ENCODE peak calls at places on chromosomes 16 and 17, in five cellular contexts. O is cardiac muscle cell, C is AG10803, P is fibroblast of lung, R is H7. Y is an unnamed sample.

GRCh38 chr16:68069511-68070248 is 15.5 kb upstream of the NFATC3 start:
- DNase-seq in O (no peak), C (no peak), P (no peak), R (no peak), Y (no peak)

GRCh38 chr17:63996430-63997182 is 1.5 kb upstream of the PRR29 start:
- DNase-seq in O (no peak), C (no peak), P (no peak), R (no peak), Y (no peak)

GRCh38 chr17:14201595-14201994 is 35.1 kb downstream of the CDRT15 start:
- DNase-seq in O (no peak), C (no peak), P (no peak), R (no peak), Y (no peak)

GRCh38 chr16:28202147-28202746 is 9.5 kb downstream of the XPO6 start:
- DNase-seq in O (no peak), C (no peak), P (no peak), R (peak; percentile 34), Y (no peak)

GRCh38 chr17:44909681-44910144 is 5.6 kb downstream of the GFAP start:
- DNase-seq in O (no peak), C (peak; percentile 69), P (peak; percentile 85), R (peak; percentile 35), Y (peak; percentile 62)

GRCh38 chr17:29615048-29615385 is 7.7 kb downstream of the CORO6 start:
- DNase-seq in O (no peak), C (peak; percentile 26), P (no peak), R (no peak), Y (no peak)

GRCh38 chr17:62966426-62967110 is 533 bp downstream of the TANC2 start:
- DNase-seq in O (peak; percentile 22), C (no peak), P (peak; percentile 23), R (peak; percentile 64), Y (no peak)

GRCh38 chr16:27189335-27189972 is 13.9 kb upstream of the KDM8 start:
- DNase-seq in O (no peak), C (no peak), P (no peak), R (no peak), Y (no peak)

GRCh38 chr17:39018267-39019134 is 51.3 kb upstream of the FBXO47 start:
- DNase-seq in O (no peak), C (no peak), P (no peak), R (no peak), Y (no peak)

GRCh38 chr17:59007995-59008394 is 98.7 kb downstream of the TRIM37 start:
- DNase-seq in O (no peak), C (no peak), P (no peak), R (no peak), Y (no peak)

GRCh38 chr16:10765772-10766171 is 22.1 kb downstream of the NUBP1 start:
- DNase-seq in O (no peak), C (no peak), P (no peak), R (no peak), Y (no peak)

GRCh38 chr16:49649013-49649785 is 206.7 kb downstream of the ZNF423 start:
- DNase-seq in O (peak; percentile 78), C (no peak), P (peak; percentile 89), R (no peak), Y (peak; percentile 86)

GRCh38 chr16:31529398-31530312 is 2.0 kb downstream of the AHSP start:
- DNase-seq in O (no peak), C (no peak), P (no peak), R (peak; percentile 80), Y (no peak)

GRCh38 chr17:57406131-57406980 is 150.0 kb downstream of the MSI2 start:
- DNase-seq in O (peak; percentile 76), C (peak; percentile 26), P (peak; percentile 96), R (no peak), Y (peak; percentile 65)

GRCh38 chr16:4053663-4054479 is 62.4 kb downstream of the ADCY9 start:
- DNase-seq in O (peak; percentile 58), C (peak; percentile 99), P (peak; percentile 80), R (no peak), Y (peak; percentile 63)

GRCh38 chr17:48571826-48572417 is 6.2 kb downstream of the HOXB4 start:
- DNase-seq in O (no peak), C (no peak), P (no peak), R (no peak), Y (no peak)

GRCh38 chr17:34252138-34252889 is 2.8 kb upstream of the CCL2 start:
- DNase-seq in O (peak; percentile 97), C (peak; percentile 94), P (peak; percentile 95), R (no peak), Y (peak; percentile 97)

GRCh38 chr17:74960739-74961342 is 11.7 kb downstream of the HID1 start:
- DNase-seq in O (peak; percentile 54), C (peak; percentile 11), P (peak; percentile 29), R (peak; percentile 92), Y (peak; percentile 48)

GRCh38 chr17:28972437-28972836 is 21.1 kb upstream of the PHF12 start:
- DNase-seq in O (no peak), C (peak; percentile 71), P (peak; percentile 49), R (no peak), Y (no peak)

GRCh38 chr16:66365588-66365987 is 903 bp upstream of the CDH5 start:
- DNase-seq in O (peak; percentile 85), C (no peak), P (peak; percentile 40), R (no peak), Y (peak; percentile 88)

GRCh38 chr17:77528516-77529327 is 388.0 kb downstream of the SEC14L1 start:
- DNase-seq in O (no peak), C (no peak), P (no peak), R (peak; percentile 94), Y (no peak)
- H3K4me3 ChIP-seq in O (peak overlapping the region; percentile 29), C (no peak overlapping the region), P (no peak overlapping the region), R (peak overlapping the region; percentile 59), Y (no peak overlapping the region)

GRCh38 chr17:7883781-7884386 is 4.7 kb upstream of the CHD3 start:
- DNase-seq in O (peak; percentile 42), C (peak; percentile 45), P (peak; percentile 57), R (no peak), Y (peak; percentile 43)

GRCh38 chr17:7885357-7886226 is 3.0 kb upstream of the CHD3 start:
- DNase-seq in O (peak; percentile 53), C (no peak), P (peak; percentile 48), R (peak; percentile 89), Y (peak; percentile 10)

GRCh38 chr17:7886227-7887037 is 2.2 kb upstream of the CHD3 start:
- DNase-seq in O (peak; percentile 42), C (no peak), P (peak; percentile 22), R (peak; percentile 86), Y (peak; percentile 16)

GRCh38 chr17:7882629-7883028 is 6.0 kb upstream of the CHD3 start:
- DNase-seq in O (no peak), C (no peak), P (no peak), R (no peak), Y (no peak)

GRCh38 chr17:7884581-7885356 is 3.8 kb upstream of the CHD3 start:
- DNase-seq in O (peak; percentile 21), C (no peak), P (no peak), R (peak; percentile 81), Y (no peak)
- H3K4me3 ChIP-seq in O (peak overlapping the region; percentile 90), C (peak overlapping the region; percentile 92), P (peak overlapping the region; percentile 72), R (peak overlapping the region; percentile 72), Y (peak overlapping the region; percentile 86)

GRCh38 chr17:17698371-17698770 is 17.1 kb downstream of the RAI1 start:
- DNase-seq in O (no peak), C (no peak), P (no peak), R (peak; percentile 83), Y (no peak)

GRCh38 chr17:17694229-17695081 is 13.2 kb downstream of the RAI1 start:
- DNase-seq in O (peak; percentile 66), C (peak; percentile 55), P (peak; percentile 78), R (peak; percentile 98), Y (peak; percentile 62)

GRCh38 chr17:17696871-17697633 is 15.8 kb downstream of the RAI1 start:
- DNase-seq in O (no peak), C (no peak), P (no peak), R (no peak), Y (no peak)

GRCh38 chr17:17693955-17694228 is 12.6 kb downstream of the RAI1 start:
- DNase-seq in O (no peak), C (no peak), P (no peak), R (peak; percentile 68), Y (no peak)

GRCh38 chr17:17696075-17696474 is 14.8 kb downstream of the RAI1 start:
- DNase-seq in O (no peak), C (no peak), P (no peak), R (no peak), Y (no peak)
- H3K4me3 ChIP-seq in O (no peak overlapping the region), C (no peak overlapping the region), P (no peak overlapping the region), R (no peak overlapping the region), Y (no peak overlapping the region)

DNA sequence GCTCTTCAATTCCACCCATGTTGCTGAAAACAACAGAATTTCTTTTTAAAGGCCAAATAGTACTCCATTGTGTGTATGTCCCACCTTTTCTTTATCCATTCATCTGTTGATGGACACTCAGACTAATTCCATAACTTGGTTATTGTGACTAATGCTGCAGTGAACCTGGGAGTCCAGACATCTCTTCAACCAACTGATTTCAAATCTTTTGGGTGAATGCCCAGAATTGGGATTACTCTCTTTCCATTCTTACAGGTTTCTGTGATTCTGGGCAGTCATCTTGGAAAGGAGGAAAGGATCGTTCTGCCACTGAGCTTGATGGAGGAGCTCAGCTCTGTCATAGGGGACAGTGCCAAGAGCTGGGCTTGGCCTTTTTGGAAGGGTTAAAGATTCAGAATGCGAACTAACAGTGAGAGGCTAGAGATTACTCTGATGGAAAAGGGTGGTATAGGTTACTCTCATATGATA is 48.1 kb downstream of the HIC1 start:
- DNase-seq in O (peak; percentile 65), C (peak; percentile 68), P (peak; percentile 95), R (no peak), Y (peak; percentile 57)
- H3K4me3 ChIP-seq in O (no peak overlapping the region), C (no peak overlapping the region), P (no peak overlapping the region), R (no peak overlapping the region), Y (no peak overlapping the region)

GRCh38 chr17:9023389-9024210 is 2.3 kb downstream of the NTN1 start:
- DNase-seq in O (no peak), C (no peak), P (no peak), R (peak; percentile 76), Y (no peak)
- H3K4me3 ChIP-seq in O (no peak overlapping the region), C (peak overlapping the region; percentile 12), P (no peak overlapping the region), R (peak overlapping the region; percentile 44), Y (no peak overlapping the region)

DNA sequence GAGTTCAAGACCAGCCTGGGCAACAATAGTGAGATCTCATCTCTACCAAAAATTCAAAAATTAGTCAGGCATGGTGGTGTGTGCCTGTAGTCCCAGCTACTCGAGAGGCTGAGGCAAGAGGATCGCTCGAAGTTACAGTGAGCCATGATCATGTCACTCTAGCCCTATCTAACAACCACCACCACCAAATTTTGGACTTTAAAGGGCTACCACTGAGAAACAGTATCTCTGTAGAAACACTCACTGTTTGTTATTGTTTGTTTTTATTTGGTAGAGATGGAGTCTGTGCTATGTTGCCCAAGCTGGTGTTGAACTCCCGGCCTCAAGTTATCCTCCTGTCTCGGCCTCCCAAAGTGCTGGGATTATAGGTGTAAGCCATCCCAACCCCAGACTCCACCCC is 1.3 kb upstream of the UBALD2 start:
- DNase-seq in O (no peak), C (no peak), P (no peak), R (no peak), Y (no peak)
- H3K4me3 ChIP-seq in O (no peak overlapping the region), C (no peak overlapping the region), P (no peak overlapping the region), R (no peak overlapping the region), Y (no peak overlapping the region)

Y was measured in cardiac fibroblast.